ENCODE peak calls at places on chromosomes 4 and X, in six cellular contexts. V is dermis blood vessel endothelial cell; E is D341Med; S is activated CD4-positive, alpha-beta T cell treated with anti-CD3 and anti-CD28 coated beads, Interleukin-2, amount 50 U/mL, for 24 hours; U is HCEC 1CT; O is stimulated activated naive CD4-positive, alpha-beta T cell treated with Interleukin-2 at 50 U/mL for 16 hours. L is an unnamed sample.

GRCh38 chr4:126627255-126627654 is 1005.5 kb upstream of the INTU start:
- DNase-seq in S (no peak), O (no peak), E (peak), U (peak), V (peak), L (peak)

GRCh38 chrX:38664285-38664684 is 102.9 kb downstream of the TSPAN7 start:
- DNase-seq in S (no peak), E (peak), V (peak), U (peak), O (no peak), L (peak)

GRCh38 chr4:54879576-54879975 is 221.8 kb downstream of the KIT start:
- DNase-seq in O (no peak), U (peak), V (no peak), S (no peak), E (no peak), L (no peak)

GRCh38 chrX:107718156-107718621 is 57.4 kb downstream of the TSC22D3 start:
- DNase-seq in V (peak), O (peak), U (peak), E (peak), S (peak), L (peak)

GRCh38 chr4:150510176-150510875 is 71.6 kb upstream of the MAB21L2 start:
- DNase-seq in V (peak), O (no peak), U (peak), E (no peak), S (no peak), L (peak)

GRCh38 chr4:128286474-128287158 is 997 bp downstream of the PGRMC2 start:
- DNase-seq in E (peak), V (peak), U (peak), O (peak), S (peak), L (peak)

GRCh38 chr4:82230310-82230709 is 143.5 kb downstream of the HNRNPD start:
- DNase-seq in S (no peak), O (no peak), E (no peak), V (no peak), U (no peak), L (no peak)

GRCh38 chr4:25253072-25253447 is 19.2 kb downstream of the PI4K2B start:
- DNase-seq in V (no peak), U (no peak), O (no peak), E (no peak), S (no peak), L (peak)

GRCh38 chrX:150184487-150184886 is 178.6 kb upstream of the MAMLD1 start:
- DNase-seq in O (no peak), S (no peak), E (no peak), U (no peak), V (peak), L (peak)

GRCh38 chr4:19945501-19945900 is 306.2 kb upstream of the SLIT2 start:
- DNase-seq in E (no peak), O (no peak), S (no peak), V (peak), U (peak), L (no peak)

GRCh38 chrX:151753313-151754041 is 18.9 kb downstream of the CNGA2 start:
- DNase-seq in S (no peak), O (no peak), V (peak), U (no peak), E (peak), L (peak)

GRCh38 chrX:115906276-115906675 is 264.3 kb upstream of the AGTR2 start:
- DNase-seq in U (no peak), E (no peak), O (no peak), V (no peak), S (no peak), L (no peak)

GRCh38 chr4:118014831-118015230 is 19.5 kb upstream of the NDST3 start:
- DNase-seq in U (no peak), S (no peak), O (no peak), E (no peak), V (no peak), L (no peak)

GRCh38 chr4:182235016-182235415 is 8.2 kb upstream of the TENM3 start:
- DNase-seq in O (no peak), V (no peak), E (no peak), S (no peak), U (no peak), L (no peak)

GRCh38 chrX:2894885-2895292 is 34.2 kb downstream of the ARSD start:
- DNase-seq in U (peak), E (no peak), V (no peak), S (no peak), O (no peak), L (no peak)

GRCh38 chr4:48268956-48269860 is at the start of gene TEC:
- DNase-seq in E (no peak), S (peak), O (peak), U (peak), V (peak), L (peak)

GRCh38 chrX:375181-376036 is 11.3 kb downstream of the PPP2R3B start:
- DNase-seq in O (no peak), U (no peak), S (no peak), V (no peak), E (no peak), L (no peak)

GRCh38 chr4:115851918-115852766 is 738.7 kb upstream of the NDST4 start:
- DNase-seq in V (no peak), E (peak), S (no peak), U (no peak), O (peak), L (no peak)

GRCh38 chr4:38590017-38590416 is 74.0 kb upstream of the KLF3 start:
- DNase-seq in E (no peak), V (no peak), S (no peak), U (no peak), O (no peak), L (no peak)

GRCh38 chrX:153703036-153703370 is 15.3 kb downstream of the SLC6A8 start:
- DNase-seq in U (no peak), V (no peak), S (no peak), O (no peak), E (no peak), L (no peak)

GRCh38 chr4:13766722-13767495 is 139.4 kb upstream of the BOD1L1 start:
- DNase-seq in O (no peak), V (peak), S (no peak), U (no peak), E (no peak), L (peak)